ENCODE peak calls at places on chromosome 1, in five cellular contexts. V is chondrocyte; K is G401; S is activated CD8-positive, alpha-beta T cell treated with anti-CD3 and anti-CD28 coated beads for 36 hours; N is HFF-Myc. G is an unnamed sample.

GRCh38 chr1:42847111-42847580 is 733 bp downstream of the ZNF691 start:
- DNase-seq in V (no peak), K (no peak), S (peak; percentile 11), N (no peak), G (no peak)

GRCh38 chr1:233448290-233448689 is 120.8 kb downstream of the MAP3K21 start:
- DNase-seq in V (no peak), K (no peak), S (no peak), N (no peak), G (no peak)

GRCh38 chr1:38500352-38500751 is 359.2 kb downstream of the RRAGC start:
- DNase-seq in V (no peak), K (no peak), S (peak; percentile 13), N (no peak), G (no peak)

GRCh38 chr1:32071758-32072621 is 749 bp upstream of the TMEM39B start:
- DNase-seq in V (no peak), K (peak; percentile 23), S (peak; percentile 69), N (no peak), G (peak; percentile 60)

GRCh38 chr1:9298282-9298681 is 5.6 kb downstream of the SPSB1 start:
- DNase-seq in V (no peak), K (no peak), S (no peak), N (no peak), G (no peak)

GRCh38 chr1:5494518-5494917 is 497.7 kb downstream of the NPHP4 start:
- DNase-seq in V (no peak), K (no peak), S (no peak), N (no peak), G (peak; percentile 44)

GRCh38 chr1:185439727-185440415 is 122.8 kb upstream of the IVNS1ABP start:
- DNase-seq in V (no peak), K (no peak), S (peak; percentile 77), N (peak; percentile 29), G (no peak)

GRCh38 chr1:85502625-85503083 is 37.7 kb upstream of the DDAH1 start:
- DNase-seq in V (no peak), K (peak; percentile 52), S (peak; percentile 15), N (peak; percentile 46), G (peak; percentile 56)

GRCh38 chr1:9593492-9594465 is 5.1 kb downstream of the TMEM201 start:
- DNase-seq in V (peak; percentile 63), K (no peak), S (peak; percentile 76), N (peak; percentile 68), G (peak; percentile 69)

GRCh38 chr1:9250586-9251381 is 16.2 kb downstream of the H6PD start:
- DNase-seq in V (no peak), K (peak; percentile 34), S (no peak), N (no peak), G (no peak)

GRCh38 chr1:244158039-244158438 is 107.0 kb downstream of the ZBTB18 start:
- DNase-seq in V (no peak), K (no peak), S (no peak), N (no peak), G (no peak)

GRCh38 chr1:3474421-3474820 is 20.0 kb downstream of the ARHGEF16 start:
- DNase-seq in V (no peak), K (no peak), S (no peak), N (no peak), G (no peak)

G was measured in pons.